ENCODE peak calls at places on chromosomes 1 and 21, in four cellular contexts. L is IMR-90, A is H9, U is H1. G is an unnamed sample.

GRCh38 chr1:65159801-65160523 is 12.0 kb downstream of the AK4 start:
- DNase-seq in L (no peak), A (no peak), U (no peak), G (no peak)

GRCh38 chr1:167641786-167642500 is 11.9 kb downstream of the RCSD1 start:
- DNase-seq in L (no peak), A (no peak), U (no peak), G (no peak)

GRCh38 chr21:31457675-31458074 is 113.6 kb upstream of the TIAM1 start:
- DNase-seq in L (no peak), A (peak), U (no peak), G (peak)

GRCh38 chr1:94209425-94209824 is 28.0 kb downstream of the ARHGAP29 start:
- DNase-seq in L (peak), A (no peak), U (no peak), G (no peak)

GRCh38 chr1:165564561-165564960 is 20.8 kb downstream of the LRRC52 start:
- DNase-seq in L (no peak), A (no peak), U (no peak), G (no peak)

GRCh38 chr1:10380594-10381275 is 18.1 kb upstream of the PGD start:
- DNase-seq in L (peak), A (no peak), U (no peak), G (no peak)

GRCh38 chr1:154348429-154349076 is 23.2 kb downstream of the ATP8B2 start:
- DNase-seq in L (no peak), A (no peak), U (no peak), G (no peak)

GRCh38 chr1:110786802-110787327 is 86.1 kb upstream of the CD53 start:
- DNase-seq in L (no peak), A (no peak), U (no peak), G (no peak)

GRCh38 chr21:41243107-41243506 is 73.5 kb upstream of the FAM3B start:
- DNase-seq in L (no peak), A (no peak), U (no peak), G (no peak)

GRCh38 chr1:165631403-165632151 is 543 bp downstream of the MGST3 start:
- DNase-seq in L (peak), A (peak), U (no peak), G (peak)

GRCh38 chr21:16840549-16840948 is 672.3 kb upstream of the CXADR start:
- DNase-seq in L (no peak), A (no peak), U (no peak), G (no peak)

GRCh38 chr1:41498809-41499208 is 14.3 kb upstream of the EDN2 start:
- DNase-seq in L (peak), A (no peak), U (no peak), G (no peak)

GRCh38 chr1:72296481-72296880 is 14.1 kb upstream of the NEGR1 start:
- DNase-seq in L (no peak), A (no peak), U (no peak), G (no peak)

GRCh38 chr21:42062543-42063022 is 8.5 kb upstream of the UMODL1 start:
- DNase-seq in L (no peak), A (no peak), U (no peak), G (no peak)

GRCh38 chr1:103496014-103496635 is 29.4 kb upstream of the RNPC3 start:
- DNase-seq in L (peak), A (no peak), U (no peak), G (no peak)

GRCh38 chr21:36654341-36654740 is 44.6 kb upstream of the SIM2 start:
- DNase-seq in L (no peak), A (no peak), U (no peak), G (no peak)

GRCh38 chr1:240244968-240245628 is 153.4 kb downstream of the FMN2 start:
- DNase-seq in L (peak), A (no peak), U (no peak), G (no peak)

GRCh38 chr1:173506437-173506836 is 29.3 kb downstream of the PRDX6 start:
- DNase-seq in L (no peak), A (peak), U (no peak), G (peak)

GRCh38 chr1:100164226-100164625 is 13.8 kb downstream of the LRRC39 start:
- DNase-seq in L (peak), A (no peak), U (no peak), G (no peak)

DNA sequence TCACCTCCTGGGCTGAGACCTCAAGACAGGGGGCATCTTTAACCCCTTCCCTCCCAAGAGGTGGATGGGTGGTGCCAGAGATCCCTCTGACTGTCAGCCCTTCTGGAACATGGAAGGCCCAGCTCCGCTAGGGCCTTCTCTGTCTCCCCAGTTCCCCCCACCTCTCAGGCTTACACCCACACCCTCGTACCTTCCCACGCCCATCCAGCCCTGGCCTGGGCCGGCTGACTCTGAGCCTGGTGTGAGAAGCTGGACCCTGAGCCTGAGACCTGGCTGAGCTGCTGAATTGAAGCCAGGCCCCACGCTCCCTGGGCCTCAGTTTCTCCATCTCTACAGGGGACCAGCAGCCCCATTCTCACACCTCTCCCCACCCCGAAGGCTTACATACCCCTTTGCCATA is 5.4 kb downstream of the EPHA2 start:
- DNase-seq in L (no peak), A (no peak), U (no peak), G (no peak)
- H4K8ac ChIP-seq in L (peak), A (no peak), U (no peak), G (no peak)

DNA sequence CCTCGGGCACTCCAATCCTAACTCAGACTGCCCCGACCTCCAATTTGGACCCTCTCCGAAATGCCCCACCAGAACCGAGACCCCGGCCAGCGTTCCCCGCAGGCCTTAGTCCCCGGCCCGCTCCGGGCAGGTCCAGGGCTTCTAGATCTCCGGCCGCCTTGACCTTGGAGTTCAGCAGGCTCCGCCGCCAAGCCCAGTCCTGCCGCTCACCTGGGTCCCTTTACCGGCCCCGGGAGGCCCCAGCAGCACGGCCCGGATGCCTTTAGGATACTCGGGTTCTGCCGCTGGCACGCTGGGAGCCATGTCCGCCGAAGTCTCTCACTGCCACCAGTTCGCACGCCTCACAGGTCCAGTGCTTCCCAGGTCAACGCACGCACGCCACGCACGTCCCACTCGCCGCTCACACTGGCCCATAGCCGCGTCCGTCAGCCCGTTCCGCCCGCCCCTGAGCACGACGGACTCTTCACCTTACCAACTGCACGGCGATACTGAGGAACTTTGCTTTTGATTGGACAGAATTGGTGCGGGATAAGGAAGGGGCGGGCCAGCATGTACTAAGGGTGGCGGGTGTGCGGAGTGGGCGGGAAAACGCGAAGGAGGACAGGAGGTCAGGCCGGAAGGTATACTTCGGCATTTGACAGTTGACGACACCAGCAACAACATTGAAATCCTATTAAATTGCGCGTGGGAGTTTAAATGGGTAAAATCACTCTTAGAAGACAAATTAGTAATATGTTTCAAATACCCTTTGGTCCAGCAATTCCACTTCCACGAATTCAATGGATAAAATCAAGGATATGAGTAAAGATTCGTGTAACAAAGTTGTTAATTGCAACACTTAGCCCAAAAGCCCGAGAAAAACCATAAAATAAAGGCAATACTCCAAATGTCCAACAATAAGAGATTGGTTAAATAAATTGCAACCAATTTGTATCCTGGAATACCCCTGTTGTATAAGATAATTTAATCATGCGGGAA is at the start of gene AK2:
- DNase-seq in L (peak), A (peak), U (peak), G (peak)
- H2BK120ac ChIP-seq in L (no peak), A (no peak), U (no peak), G (no peak)

GRCh38 chr1:6331543-6332246 is 61.9 kb downstream of the ACOT7 start:
- DNase-seq in L (no peak), A (no peak), U (no peak), G (no peak)
- H4K5ac ChIP-seq in L (no peak), A (no peak), U (no peak), G (no peak)

GRCh38 chr1:1069711-1070676 is 4.1 kb downstream of the RNF223 start:
- DNase-seq in L (peak), A (no peak), U (no peak), G (peak)
- H4K8ac ChIP-seq in L (peak), A (no peak), U (peak), G (no peak)

GRCh38 chr1:24403806-24404205 is 9.8 kb downstream of the STPG1 start:
- DNase-seq in L (no peak), A (no peak), U (no peak), G (no peak)

DNA sequence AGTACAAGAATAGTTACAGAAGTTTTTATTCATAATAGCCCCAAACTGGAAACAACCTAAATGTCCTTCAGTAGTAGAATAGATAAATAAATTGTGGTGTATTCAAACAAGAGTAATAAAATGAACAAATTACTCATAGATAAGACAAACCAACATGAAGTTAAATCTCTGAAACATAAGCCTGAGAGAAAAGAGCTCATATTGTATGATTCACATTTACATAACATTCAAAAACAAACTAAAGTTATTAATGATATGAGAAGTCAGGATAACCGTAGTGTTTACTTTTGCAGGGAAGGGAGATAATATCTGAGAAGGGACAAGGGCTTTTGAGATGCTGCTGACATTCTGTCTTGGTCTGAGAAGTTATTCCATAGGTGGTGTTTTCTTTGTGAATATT is 13.5 kb downstream of the STPG1 start:
- DNase-seq in L (peak), A (no peak), U (no peak), G (no peak)
- H2BK120ac ChIP-seq in L (no peak), A (no peak), U (no peak), G (no peak)

DNA sequence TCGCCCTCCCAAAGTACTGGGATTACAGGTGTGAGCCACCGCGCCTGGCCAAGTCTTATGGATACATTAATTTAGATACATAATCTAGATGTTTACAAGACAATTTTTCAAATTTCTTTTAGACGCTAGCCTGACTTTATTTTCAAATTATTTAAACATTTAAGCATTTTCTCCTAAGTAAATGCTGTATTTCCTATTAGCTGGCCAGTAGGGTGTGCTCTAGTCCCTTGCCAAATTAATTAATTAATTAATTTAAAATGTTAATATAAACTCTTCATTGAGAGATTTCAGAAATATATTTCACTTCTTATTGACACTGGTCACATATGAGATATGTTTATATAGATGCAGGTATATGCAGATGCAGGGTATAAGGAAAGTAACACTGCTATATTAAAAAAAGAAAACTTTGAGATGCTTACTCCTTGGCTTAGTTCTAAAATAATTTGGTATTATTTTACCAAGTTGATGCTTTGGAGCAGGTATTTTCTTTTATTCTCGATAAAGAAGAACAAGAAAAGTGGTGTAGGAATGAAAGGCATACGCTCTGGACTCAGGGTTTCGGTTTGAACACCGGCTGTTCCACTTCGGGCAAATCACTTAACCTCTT is 5.2 kb upstream of the ERRFI1 start:
- DNase-seq in L (peak), A (no peak), U (no peak), G (no peak)
- H4K5ac ChIP-seq in L (peak), A (no peak), U (no peak), G (no peak)

DNA sequence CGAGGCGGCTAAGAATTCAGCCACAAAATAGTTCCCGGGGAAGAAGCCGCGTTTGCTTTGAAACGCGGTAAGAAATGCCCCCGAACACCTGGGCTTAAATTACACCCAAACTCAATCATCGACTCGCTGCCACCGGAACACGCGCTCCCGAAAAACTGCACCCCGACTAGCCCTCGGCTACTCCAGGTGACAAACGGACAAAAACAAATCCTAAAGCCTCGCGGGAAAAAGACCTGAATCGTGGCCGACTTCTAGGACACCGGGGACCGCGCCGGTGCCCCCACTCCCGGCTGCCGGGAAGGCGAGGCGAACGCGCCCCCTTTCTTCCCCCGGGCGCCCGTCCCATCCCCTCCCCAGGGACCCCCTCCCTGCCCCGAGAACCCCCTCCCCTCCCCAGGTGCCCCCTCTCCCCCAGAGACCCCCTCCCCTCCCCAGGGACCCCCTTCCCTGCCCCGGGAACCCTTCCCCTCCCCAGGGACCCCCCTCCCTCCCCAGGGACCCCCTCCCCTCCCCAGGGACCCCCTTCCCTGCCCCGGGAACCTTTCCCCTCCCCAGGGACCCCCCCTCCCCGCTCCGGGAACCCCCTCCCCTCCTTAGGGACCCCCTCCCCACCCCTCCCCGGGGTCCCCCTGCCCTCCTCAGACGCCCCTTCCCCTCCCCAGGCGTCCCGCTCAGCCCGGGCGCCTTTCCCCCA is 606 bp downstream of the C1orf159 start:
- DNase-seq in L (no peak), A (no peak), U (no peak), G (no peak)
- H4K8ac ChIP-seq in L (no peak), A (no peak), U (peak), G (no peak)

DNA sequence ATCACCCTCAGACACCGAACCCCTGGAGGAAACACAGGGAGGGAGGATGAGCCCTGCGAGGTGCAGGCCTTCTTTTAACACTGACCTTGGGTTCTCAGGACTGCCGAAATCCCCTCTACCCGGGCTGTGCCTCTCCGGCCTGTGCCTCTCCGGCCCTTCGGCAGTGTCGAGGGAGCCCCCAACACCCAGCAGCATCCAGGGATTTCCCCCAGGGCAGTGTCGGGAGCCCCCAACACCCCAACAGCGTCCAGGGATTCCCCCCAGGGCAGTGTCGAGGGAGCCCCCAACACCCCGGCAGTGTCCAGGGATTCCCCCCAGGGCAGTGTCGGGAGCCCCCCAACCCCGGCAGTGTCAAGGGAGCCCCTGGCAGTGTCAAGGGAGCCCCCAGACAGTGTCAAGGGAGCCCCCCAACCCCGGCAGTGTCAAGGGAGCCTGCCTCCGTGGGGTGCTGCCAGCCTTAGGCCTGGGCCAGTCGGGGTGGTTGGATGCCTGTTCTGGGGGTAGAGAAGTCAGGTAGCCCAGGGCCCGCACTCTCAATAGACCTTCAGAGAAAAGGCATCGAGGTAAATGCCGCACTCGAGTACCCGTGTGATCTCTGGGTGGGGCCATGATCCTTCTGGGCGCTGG is 57.5 kb downstream of the PRKCZ start:
- DNase-seq in L (no peak), A (no peak), U (no peak), G (no peak)
- H2BK120ac ChIP-seq in L (no peak), A (no peak), U (no peak), G (no peak)

GRCh38 chr1:147811273-147811672 is 50.9 kb upstream of the GJA5 start:
- DNase-seq in L (no peak), A (no peak), U (no peak), G (no peak)
- H4K5ac ChIP-seq in L (no peak), A (no peak), U (no peak), G (no peak)

GRCh38 chr1:22289251-22289995 is 146.5 kb upstream of the WNT4 start:
- DNase-seq in L (no peak), A (no peak), U (no peak), G (peak)

GRCh38 chr1:22287946-22288520 is 145.1 kb upstream of the WNT4 start:
- DNase-seq in L (no peak), A (no peak), U (no peak), G (peak)

GRCh38 chr1:22290157-22290556 is 147.3 kb upstream of the WNT4 start:
- DNase-seq in L (no peak), A (no peak), U (no peak), G (no peak)

GRCh38 chr1:22287273-22287672 is 144.4 kb upstream of the WNT4 start:
- DNase-seq in L (no peak), A (no peak), U (no peak), G (no peak)

DNA sequence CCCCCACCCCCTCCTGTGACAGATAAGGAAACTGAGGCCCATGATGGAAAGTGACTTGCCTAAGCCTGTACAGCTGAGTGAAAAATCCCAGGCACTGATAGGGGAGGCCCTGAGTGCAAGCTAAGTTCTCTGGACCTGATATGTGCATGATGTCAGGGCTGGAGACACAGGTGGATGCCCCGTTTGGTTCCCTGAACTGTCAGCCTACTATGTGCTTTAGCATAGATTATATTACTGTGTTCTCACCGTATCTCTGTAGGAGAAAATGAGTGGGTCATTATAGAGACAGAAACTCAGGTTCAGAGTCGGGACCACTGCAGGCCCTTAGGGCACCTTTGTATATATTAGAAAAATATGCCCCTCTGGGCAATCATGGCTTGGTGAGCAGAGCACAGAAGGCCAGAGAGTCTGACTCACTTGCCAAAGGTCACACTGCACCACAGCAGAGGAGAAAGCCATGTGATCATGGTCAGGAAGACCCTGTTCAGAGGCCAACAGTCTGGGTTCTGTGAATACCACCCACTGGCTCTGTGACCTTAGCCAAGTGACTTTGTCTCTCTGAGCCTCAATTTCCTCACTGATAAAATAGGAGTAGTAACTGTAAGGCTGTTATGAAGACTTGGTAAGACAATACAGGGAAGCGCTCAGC is 145.8 kb upstream of the WNT4 start:
- DNase-seq in L (no peak), A (no peak), U (no peak), G (no peak)
- H4K8ac ChIP-seq in L (no peak), A (no peak), U (no peak), G (no peak)

G was measured in mesendoderm.